ENCODE peak calls at places on chromosomes 11 and 22, in nine cellular contexts. N is T47D; H is activated naive CD4-positive, alpha-beta T cell treated with anti-CD3 and anti-CD28 coated beads, Interleukin-2, amount 10 ng/mL, durations not matched to agents 7 days and 5 days; A is stimulated activated CD4-positive, alpha-beta T cell treated with anti-CD3 and anti-CD28 coated beads, TNF-alpha, amount 100 ng/mL, for 4 hours; R is C1 segment of cervical spinal cord; P is RWPE1; B is stimulated activated naive CD4-positive, alpha-beta T cell treated with Interleukin-2 at 50 U/mL for 16 hours; X is ELR; S is GM04503. U is an unnamed sample.

GRCh38 chr11:10275714-10276113 is 18.3 kb downstream of the SBF2 start:
- DNase-seq in X (no peak), P (peak; percentile 6), R (no peak), A (no peak), H (no peak), N (no peak), S (no peak), B (no peak), U (no peak)

GRCh38 chr11:1301220-1302000 is 8.0 kb downstream of the TOLLIP start:
- DNase-seq in R (no peak), N (no peak), X (no peak), S (no peak), H (no peak), A (no peak), P (no peak), B (no peak), U (no peak)

GRCh38 chr11:33910261-33910959 is 18.5 kb upstream of the LMO2 start:
- DNase-seq in N (no peak), P (no peak), R (no peak), H (no peak), X (peak; percentile 48), A (no peak), B (no peak), S (peak; percentile 43), U (no peak)

GRCh38 chr22:28180804-28181203 is 261.7 kb upstream of the PITPNB start:
- DNase-seq in A (no peak), S (peak; percentile 43), N (no peak), X (no peak), R (no peak), H (no peak), B (no peak), P (no peak), U (no peak)

GRCh38 chr22:44697423-44698179 is 4.4 kb upstream of the PRR5 start:
- DNase-seq in X (peak; percentile 78), P (peak; percentile 53), R (peak; percentile 22), B (peak; percentile 84), S (no peak), H (peak; percentile 88), N (peak; percentile 44), A (peak; percentile 79), U (peak; percentile 90)

GRCh38 chr11:8766043-8766992 is 83.7 kb downstream of the RPL27A start:
- DNase-seq in P (no peak), N (no peak), X (peak; percentile 68), A (no peak), H (no peak), S (peak; percentile 34), B (no peak), R (no peak), U (no peak)

GRCh38 chr11:28858076-28858475 is 749.9 kb downstream of the METTL15 start:
- DNase-seq in X (no peak), P (no peak), B (no peak), A (no peak), N (no peak), H (no peak), R (no peak), S (no peak), U (no peak)

GRCh38 chr11:12164061-12165014 is 53.9 kb downstream of the MICAL2 start:
- DNase-seq in X (peak; percentile 95), B (no peak), N (no peak), H (no peak), A (no peak), P (no peak), S (peak; percentile 63), R (no peak), U (no peak)

GRCh38 chr11:48683226-48683720 is 194.7 kb downstream of the OR4A47 start:
- DNase-seq in P (no peak), R (no peak), X (no peak), N (no peak), S (no peak), H (no peak), B (no peak), A (no peak), U (no peak)

GRCh38 chr11:848988-849824 is 6.6 kb downstream of the TSPAN4 start:
- DNase-seq in A (no peak), B (peak; percentile 19), S (no peak), R (no peak), P (no peak), H (peak; percentile 64), X (no peak), N (no peak), U (no peak)

GRCh38 chr11:66336234-66337102 is at the start of gene RIN1:
- DNase-seq in X (peak; percentile 100), A (no peak), B (peak; percentile 60), N (peak; percentile 94), R (peak; percentile 46), P (peak; percentile 97), H (peak; percentile 64), S (peak; percentile 95), U (peak; percentile 100)

GRCh38 chr22:36022697-36023096 is 5.9 kb downstream of the RBFOX2 start:
- DNase-seq in A (no peak), P (no peak), S (no peak), X (no peak), B (no peak), N (no peak), R (no peak), H (no peak), U (no peak)

GRCh38 chr11:17531818-17532131 is 12.4 kb downstream of the USH1C start:
- DNase-seq in H (no peak), P (no peak), N (no peak), A (no peak), R (no peak), S (peak; percentile 13), B (no peak), X (peak; percentile 60), U (peak; percentile 46)

GRCh38 chr11:16801288-16801980 is 63.0 kb downstream of the C11orf58 start:
- DNase-seq in B (no peak), N (no peak), A (no peak), S (no peak), R (no peak), H (no peak), X (no peak), P (no peak), U (no peak)

GRCh38 chr22:38795569-38795968 is 1.6 kb upstream of the DNAL4 start:
- DNase-seq in S (no peak), A (no peak), X (no peak), N (no peak), P (no peak), R (no peak), B (no peak), H (no peak), U (no peak)

GRCh38 chr11:34644669-34645406 is 23.9 kb downstream of the EHF start:
- DNase-seq in H (no peak), S (peak; percentile 49), R (no peak), B (no peak), N (no peak), A (no peak), X (peak; percentile 82), P (peak; percentile 49), U (no peak)

GRCh38 chr11:65315204-65315865 is 669 bp downstream of the CDC42EP2 start:
- DNase-seq in P (peak; percentile 61), B (peak; percentile 75), N (peak; percentile 63), X (peak; percentile 80), R (peak; percentile 60), A (peak; percentile 65), H (peak; percentile 86), S (no peak), U (peak; percentile 79)

GRCh38 chr11:36258730-36259360 is 30.4 kb downstream of the COMMD9 start:
- DNase-seq in B (no peak), R (peak; percentile 36), X (peak; percentile 79), P (peak; percentile 24), H (peak; percentile 48), A (no peak), S (no peak), N (peak; percentile 49), U (peak; percentile 62)

GRCh38 chr11:71153005-71153395 is 99.4 kb downstream of the SHANK2 start:
- DNase-seq in P (peak; percentile 86), X (peak; percentile 50), A (no peak), S (no peak), B (no peak), N (no peak), H (no peak), R (no peak), U (peak; percentile 92)

GRCh38 chr22:36737776-36738175 is 34.2 kb upstream of the CACNG2 start:
- DNase-seq in B (no peak), A (no peak), S (no peak), N (no peak), R (no peak), H (no peak), P (no peak), X (no peak), U (no peak)

GRCh38 chr11:122977455-122978302 is 4.0 kb downstream of the BSX start:
- DNase-seq in X (no peak), A (no peak), B (no peak), P (no peak), H (no peak), R (no peak), N (no peak), S (no peak), U (no peak)

GRCh38 chr11:113796663-113797259 is 17.2 kb downstream of the CLDN25 start:
- DNase-seq in B (no peak), R (no peak), H (no peak), P (peak; percentile 53), X (peak; percentile 66), N (peak; percentile 79), S (peak; percentile 5), A (no peak), U (peak; percentile 65)

GRCh38 chr22:44441401-44442185 is 56.4 kb downstream of the RTL6 start:
- DNase-seq in A (no peak), R (no peak), H (no peak), B (no peak), P (no peak), X (no peak), S (no peak), N (no peak), U (no peak)

GRCh38 chr11:32792948-32793475 is 1.4 kb downstream of the CCDC73 start:
- DNase-seq in R (peak; percentile 1), N (peak; percentile 41), P (peak; percentile 48), S (no peak), B (peak; percentile 38), H (peak; percentile 75), A (peak; percentile 26), X (peak; percentile 64), U (peak; percentile 6)

GRCh38 chr22:38706101-38706884 is 549 bp downstream of the GTPBP1 start:
- DNase-seq in P (no peak), X (peak; percentile 56), B (peak; percentile 31), S (no peak), R (no peak), N (no peak), A (peak; percentile 19), H (peak; percentile 67), U (no peak)

GRCh38 chr22:21937041-21937820 is 15.4 kb downstream of the PPM1F start:
- DNase-seq in S (no peak), B (no peak), R (peak; percentile 50), A (no peak), H (no peak), P (no peak), X (peak; percentile 27), N (no peak), U (no peak)

GRCh38 chr11:12171921-12172320 is 61.5 kb downstream of the MICAL2 start:
- DNase-seq in B (no peak), P (no peak), A (no peak), N (no peak), S (no peak), H (no peak), X (no peak), R (no peak), U (no peak)

GRCh38 chr11:31827458-31828206 is 16.5 kb upstream of the PAX6 start:
- DNase-seq in P (no peak), N (peak; percentile 18), B (no peak), S (no peak), H (no peak), X (no peak), R (no peak), A (no peak), U (peak; percentile 46)

GRCh38 chr22:49216579-49216978 is 611.1 kb downstream of the BRD1 start:
- DNase-seq in A (no peak), H (no peak), X (no peak), S (no peak), P (no peak), N (no peak), R (no peak), B (no peak), U (no peak)

GRCh38 chr22:49966716-49967332 is 6.3 kb downstream of the PIM3 start:
- DNase-seq in A (no peak), R (no peak), H (peak; percentile 21), X (no peak), P (no peak), B (no peak), N (no peak), S (no peak), U (no peak)

GRCh38 chr11:61481806-61482205 is 26.7 kb upstream of the LRRC10B start:
- DNase-seq in S (no peak), N (no peak), B (no peak), X (no peak), R (no peak), P (no peak), A (no peak), H (no peak), U (no peak)